ENCODE peak calls at places on chromosomes 6 and 20, in six cellular contexts. One of them, this sample, is unnamed.

GRCh38 chr6:24991748-24992467 is 56.1 kb upstream of the RIPOR2 start:
- DNase-seq in astrocyte: no peak
- DNase-seq in lower lobe of right lung: peak
- DNase-seq in GM13976: peak
- DNase-seq in endothelial cell: peak
- DNase-seq in GM10248: peak
- DNase-seq in this sample: peak

GRCh38 chr6:130322673-130323268 is 43.0 kb upstream of the TMEM200A start:
- DNase-seq in GM13976: peak
- DNase-seq in lower lobe of right lung: no peak
- DNase-seq in astrocyte: peak
- DNase-seq in endothelial cell: peak
- DNase-seq in GM10248: peak
- DNase-seq in this sample: peak

GRCh38 chr20:35305682-35306556 is 13.7 kb upstream of the FAM83C start:
- DNase-seq in GM10248: no peak
- DNase-seq in lower lobe of right lung: no peak
- DNase-seq in GM13976: no peak
- DNase-seq in astrocyte: peak
- DNase-seq in endothelial cell: no peak
- DNase-seq in this sample: peak

GRCh38 chr6:9957330-9957729 is 457.5 kb downstream of the TFAP2A start:
- DNase-seq in lower lobe of right lung: no peak
- DNase-seq in GM13976: no peak
- DNase-seq in endothelial cell: no peak
- DNase-seq in astrocyte: no peak
- DNase-seq in GM10248: no peak
- DNase-seq in this sample: no peak

GRCh38 chr6:37608587-37608986 is 89.1 kb downstream of the MDGA1 start:
- DNase-seq in astrocyte: no peak
- DNase-seq in endothelial cell: no peak
- DNase-seq in GM10248: no peak
- DNase-seq in lower lobe of right lung: no peak
- DNase-seq in GM13976: no peak
- DNase-seq in this sample: no peak

GRCh38 chr6:116352515-116353471 is 18.0 kb upstream of the DSE start:
- DNase-seq in astrocyte: peak
- DNase-seq in GM10248: no peak
- DNase-seq in lower lobe of right lung: no peak
- DNase-seq in endothelial cell: no peak
- DNase-seq in GM13976: no peak
- DNase-seq in this sample: no peak

GRCh38 chr6:102488729-102489128 is 1095.2 kb downstream of the GRIK2 start:
- DNase-seq in GM10248: no peak
- DNase-seq in endothelial cell: no peak
- DNase-seq in GM13976: no peak
- DNase-seq in lower lobe of right lung: no peak
- DNase-seq in astrocyte: peak
- DNase-seq in this sample: no peak

GRCh38 chr20:19543114-19543513 is 214.9 kb upstream of the RIN2 start:
- DNase-seq in lower lobe of right lung: no peak
- DNase-seq in GM10248: no peak
- DNase-seq in GM13976: no peak
- DNase-seq in endothelial cell: no peak
- DNase-seq in astrocyte: no peak
- DNase-seq in this sample: no peak

GRCh38 chr6:169723200-169723909 is 945 bp downstream of the PHF10 start:
- DNase-seq in astrocyte: peak
- DNase-seq in lower lobe of right lung: peak
- DNase-seq in endothelial cell: peak
- DNase-seq in GM13976: peak
- DNase-seq in GM10248: peak
- DNase-seq in this sample: peak

GRCh38 chr6:52551483-52552277 is 25.2 kb downstream of the TRAM2 start:
- DNase-seq in endothelial cell: no peak
- DNase-seq in GM13976: no peak
- DNase-seq in GM10248: no peak
- DNase-seq in lower lobe of right lung: peak
- DNase-seq in astrocyte: peak
- DNase-seq in this sample: no peak

GRCh38 chr6:164109770-164110140 is 695.2 kb downstream of the QKI start:
- DNase-seq in GM10248: no peak
- DNase-seq in GM13976: no peak
- DNase-seq in lower lobe of right lung: peak
- DNase-seq in astrocyte: peak
- DNase-seq in endothelial cell: peak
- DNase-seq in this sample: peak

GRCh38 chr6:10418862-10419748 is 4.2 kb upstream of the TFAP2A start:
- DNase-seq in GM10248: peak
- DNase-seq in lower lobe of right lung: peak
- DNase-seq in astrocyte: peak
- DNase-seq in GM13976: peak
- DNase-seq in endothelial cell: no peak
- DNase-seq in this sample: no peak

GRCh38 chr20:53716385-53716784 is 122.7 kb upstream of the ZNF217 start:
- DNase-seq in GM13976: no peak
- DNase-seq in GM10248: no peak
- DNase-seq in astrocyte: no peak
- DNase-seq in endothelial cell: no peak
- DNase-seq in lower lobe of right lung: no peak
- DNase-seq in this sample: no peak

GRCh38 chr6:72218125-72218524 is 331.8 kb downstream of the RIMS1 start:
- DNase-seq in GM10248: peak
- DNase-seq in GM13976: peak
- DNase-seq in astrocyte: peak
- DNase-seq in endothelial cell: peak
- DNase-seq in lower lobe of right lung: no peak
- DNase-seq in this sample: peak

GRCh38 chr6:14383393-14384174 is 266.0 kb downstream of the CD83 start:
- DNase-seq in GM10248: no peak
- DNase-seq in lower lobe of right lung: no peak
- DNase-seq in GM13976: no peak
- DNase-seq in endothelial cell: no peak
- DNase-seq in astrocyte: no peak
- DNase-seq in this sample: no peak

GRCh38 chr20:25008388-25009217 is 16.1 kb upstream of the APMAP start:
- DNase-seq in GM10248: no peak
- DNase-seq in astrocyte: no peak
- DNase-seq in endothelial cell: no peak
- DNase-seq in GM13976: no peak
- DNase-seq in lower lobe of right lung: no peak
- DNase-seq in this sample: no peak

GRCh38 chr6:163709693-163710092 is 295.2 kb downstream of the QKI start:
- DNase-seq in endothelial cell: no peak
- DNase-seq in GM13976: no peak
- DNase-seq in GM10248: no peak
- DNase-seq in astrocyte: no peak
- DNase-seq in lower lobe of right lung: no peak
- DNase-seq in this sample: no peak

GRCh38 chr20:62480318-62480717 is 4.5 kb upstream of the GATA5 start:
- DNase-seq in GM10248: no peak
- DNase-seq in lower lobe of right lung: no peak
- DNase-seq in endothelial cell: no peak
- DNase-seq in GM13976: no peak
- DNase-seq in astrocyte: no peak
- DNase-seq in this sample: no peak

GRCh38 chr20:62475819-62476073 is at the start of gene GATA5:
- DNase-seq in GM10248: no peak
- DNase-seq in endothelial cell: no peak
- DNase-seq in astrocyte: no peak
- DNase-seq in lower lobe of right lung: no peak
- DNase-seq in GM13976: no peak
- DNase-seq in this sample: no peak

GRCh38 chr20:62476074-62476838 is 461 bp upstream of the GATA5 start:
- DNase-seq in astrocyte: no peak
- DNase-seq in endothelial cell: peak
- DNase-seq in lower lobe of right lung: no peak
- DNase-seq in GM10248: no peak
- DNase-seq in GM13976: no peak
- DNase-seq in this sample: no peak

GRCh38 chr20:62479218-62479617 is 3.4 kb upstream of the GATA5 start:
- DNase-seq in GM13976: no peak
- DNase-seq in lower lobe of right lung: no peak
- DNase-seq in GM10248: no peak
- DNase-seq in astrocyte: no peak
- DNase-seq in endothelial cell: no peak
- DNase-seq in this sample: no peak

DNA sequence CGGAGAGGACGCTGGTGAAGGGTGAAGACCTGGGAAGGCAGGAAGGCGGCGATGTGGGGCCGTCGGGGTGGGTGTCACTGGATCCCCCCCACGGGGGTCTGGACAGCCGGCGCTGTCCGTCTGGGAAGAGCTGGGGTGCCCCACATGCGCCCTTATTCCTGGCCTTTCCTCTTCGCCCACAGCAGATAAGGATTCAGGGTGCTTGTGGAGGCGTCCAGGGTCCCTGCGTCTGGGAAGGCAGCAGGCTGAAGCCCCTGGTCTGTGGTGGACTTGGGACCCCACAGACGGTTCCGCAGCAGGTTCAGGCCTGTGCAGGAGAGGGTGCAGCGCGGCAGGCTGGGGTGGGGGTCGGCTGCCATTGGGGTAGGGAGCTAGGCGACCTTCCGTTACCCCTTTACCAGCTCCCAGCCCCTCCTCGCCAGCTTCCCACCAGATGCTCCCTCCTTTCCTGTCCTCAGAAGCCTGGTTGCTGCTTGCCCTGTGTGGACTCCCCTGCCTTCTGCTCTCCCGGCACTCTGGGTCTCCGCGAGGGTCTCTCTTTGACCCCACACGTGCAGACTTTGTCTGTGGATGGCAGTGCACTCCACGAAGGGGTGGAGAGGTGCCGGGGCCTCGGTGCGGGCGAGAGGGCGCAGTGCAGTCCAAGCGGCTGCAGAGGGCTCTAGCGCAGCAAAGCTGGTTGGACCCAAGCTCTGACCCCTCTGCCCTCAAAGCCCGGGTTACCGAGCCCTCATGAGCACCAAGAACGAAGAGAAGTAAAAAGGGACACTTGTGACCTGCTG is 2.1 kb upstream of the GATA5 start:
- DNase-seq in lower lobe of right lung: no peak
- DNase-seq in astrocyte: no peak
- DNase-seq in GM13976: no peak
- DNase-seq in endothelial cell: no peak
- DNase-seq in GM10248: no peak
- DNase-seq in this sample: no peak
- TF ChIP-seq CTCF in lower lobe of right lung: no peak
- TF ChIP-seq CTCF in astrocyte: no peak
- TF ChIP-seq CTCF in GM13976: no peak
- TF ChIP-seq CTCF in endothelial cell: no peak
- TF ChIP-seq CTCF in GM10248: no peak
- TF ChIP-seq CTCF in this sample: no peak

DNA sequence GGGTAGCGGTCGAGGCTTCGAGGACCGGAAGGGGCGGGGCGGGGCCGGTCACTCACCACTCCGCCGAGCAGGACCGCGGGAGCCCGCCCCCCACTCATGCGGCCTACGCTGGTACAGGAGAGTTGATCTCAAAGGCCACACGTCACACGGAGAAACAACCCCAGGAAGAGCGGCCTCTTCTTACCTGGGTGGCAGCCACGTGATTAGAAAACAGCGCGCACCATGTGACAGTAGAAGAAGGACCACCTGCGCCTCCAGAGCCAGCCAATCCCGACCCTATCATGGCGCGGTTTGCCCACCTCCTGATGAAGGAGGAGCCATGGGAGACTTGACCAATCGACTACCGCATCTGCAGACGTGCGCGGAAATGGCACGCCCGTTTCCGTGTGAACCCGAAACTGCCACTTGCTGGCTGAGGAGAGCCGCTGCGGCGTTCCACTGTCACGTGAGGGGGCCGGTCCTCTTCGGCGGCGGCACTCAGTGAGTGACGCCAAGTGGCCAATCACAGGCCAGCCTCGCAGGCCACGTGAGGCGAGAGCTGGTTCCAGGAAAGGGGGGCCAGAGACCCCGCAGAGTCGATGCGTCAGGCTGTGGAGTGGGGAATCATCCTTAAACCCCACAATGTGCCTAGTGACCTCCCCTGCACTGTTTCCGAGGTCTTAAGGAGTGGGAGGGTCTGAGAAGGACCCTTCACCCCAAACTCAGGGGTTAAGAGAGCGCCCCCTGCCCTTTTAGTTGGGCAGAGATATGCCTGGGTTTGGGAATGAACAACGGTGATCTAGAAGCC is at the start of gene CUTA:
- DNase-seq in lower lobe of right lung: peak
- DNase-seq in GM10248: peak
- DNase-seq in GM13976: peak
- DNase-seq in endothelial cell: peak
- DNase-seq in astrocyte: peak
- DNase-seq in this sample: peak
- TF ChIP-seq CTCF in lower lobe of right lung: peak
- TF ChIP-seq CTCF in GM10248: peak
- TF ChIP-seq CTCF in GM13976: peak
- TF ChIP-seq CTCF in endothelial cell: peak
- TF ChIP-seq CTCF in astrocyte: no peak
- TF ChIP-seq CTCF in this sample: peak

GRCh38 chr6:34476462-34476861 is 10.6 kb downstream of the PACSIN1 start:
- DNase-seq in GM10248: no peak
- DNase-seq in astrocyte: no peak
- DNase-seq in lower lobe of right lung: no peak
- DNase-seq in endothelial cell: no peak
- DNase-seq in GM13976: no peak
- DNase-seq in this sample: no peak

GRCh38 chr6:34476048-34476328 is 10.1 kb downstream of the PACSIN1 start:
- DNase-seq in lower lobe of right lung: no peak
- DNase-seq in astrocyte: no peak
- DNase-seq in GM13976: no peak
- DNase-seq in endothelial cell: no peak
- DNase-seq in GM10248: no peak
- DNase-seq in this sample: no peak

GRCh38 chr6:34473967-34474366 is 8.1 kb downstream of the PACSIN1 start:
- DNase-seq in GM13976: no peak
- DNase-seq in lower lobe of right lung: no peak
- DNase-seq in astrocyte: no peak
- DNase-seq in endothelial cell: no peak
- DNase-seq in GM10248: no peak
- DNase-seq in this sample: no peak

GRCh38 chr6:34474754-34475153 is 8.9 kb downstream of the PACSIN1 start:
- DNase-seq in astrocyte: no peak
- DNase-seq in GM10248: no peak
- DNase-seq in lower lobe of right lung: no peak
- DNase-seq in GM13976: no peak
- DNase-seq in endothelial cell: no peak
- DNase-seq in this sample: no peak

GRCh38 chr6:34475167-34476047 is 9.5 kb downstream of the PACSIN1 start:
- DNase-seq in lower lobe of right lung: no peak
- DNase-seq in astrocyte: no peak
- DNase-seq in GM13976: no peak
- DNase-seq in GM10248: no peak
- DNase-seq in endothelial cell: no peak
- DNase-seq in this sample: no peak
- TF ChIP-seq CTCF in lower lobe of right lung: no peak
- TF ChIP-seq CTCF in astrocyte: no peak
- TF ChIP-seq CTCF in GM13976: no peak
- TF ChIP-seq CTCF in GM10248: no peak
- TF ChIP-seq CTCF in endothelial cell: no peak
- TF ChIP-seq CTCF in this sample: no peak

DNA sequence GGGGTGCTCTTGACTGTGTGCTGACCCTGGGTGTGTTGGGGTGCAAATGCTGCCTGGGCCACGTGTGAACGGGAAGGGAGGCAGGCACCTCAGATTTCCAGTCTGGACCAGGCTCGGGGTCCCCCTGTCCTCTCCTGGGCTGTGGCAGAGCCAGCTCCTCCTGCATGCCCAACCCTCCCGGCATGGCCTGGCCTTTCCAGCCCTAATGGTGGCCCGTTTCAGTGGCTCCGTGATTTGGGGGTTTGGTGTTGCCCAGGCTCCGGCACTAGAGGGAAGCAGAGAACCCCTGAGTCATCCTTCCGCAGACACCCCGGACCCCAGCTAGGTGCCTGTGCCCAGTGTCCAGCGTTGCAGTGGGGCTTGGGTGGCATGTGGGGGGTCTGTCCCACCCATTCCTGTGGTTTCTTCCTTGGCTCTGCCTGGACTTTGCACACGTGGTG is 9.1 kb downstream of the RBM38 start:
- DNase-seq in GM13976: peak
- DNase-seq in lower lobe of right lung: no peak
- DNase-seq in endothelial cell: no peak
- DNase-seq in astrocyte: no peak
- DNase-seq in GM10248: peak
- DNase-seq in this sample: peak
- TF ChIP-seq CTCF in GM13976: peak
- TF ChIP-seq CTCF in lower lobe of right lung: no peak
- TF ChIP-seq CTCF in endothelial cell: no peak
- TF ChIP-seq CTCF in astrocyte: no peak
- TF ChIP-seq CTCF in GM10248: peak
- TF ChIP-seq CTCF in this sample: no peak

This sample was measured in activated CD8-positive, alpha-beta T cell treated with anti-CD3 and anti-CD28 coated beads for 36 hours.